ENCODE peak calls at places on chromosomes 2 and 18, in five cellular contexts. M is fibroblast of pulmonary artery, O is cardiac muscle cell, Q is T47D, R is RWPE1. V is an unnamed sample.

GRCh38 chr18:77482190-77482928 is 232.7 kb downstream of the GALR1 start:
- DNase-seq in M (no peak), O (no peak), Q (no peak), R (no peak), V (no peak)

GRCh38 chr2:64825831-64826496 is 163.2 kb upstream of the SLC1A4 start:
- DNase-seq in M (peak; percentile 12), O (no peak), Q (no peak), R (no peak), V (no peak)

GRCh38 chr2:189633392-189633811 is 27.9 kb upstream of the ASNSD1 start:
- DNase-seq in M (peak; percentile 59), O (peak; percentile 52), Q (no peak), R (no peak), V (no peak)

GRCh38 chr2:95009009-95009760 is 16.3 kb upstream of the MAL start:
- DNase-seq in M (no peak), O (no peak), Q (no peak), R (no peak), V (no peak)

GRCh38 chr2:168561991-168562390 is 105.9 kb downstream of the CERS6 start:
- DNase-seq in M (no peak), O (no peak), Q (no peak), R (no peak), V (no peak)

GRCh38 chr2:96685592-96686459 is 43.3 kb downstream of the FER1L5 start:
- DNase-seq in M (peak; percentile 39), O (peak; percentile 73), Q (no peak), R (no peak), V (peak; percentile 79)

GRCh38 chr2:46643951-46644350 is 164.6 kb downstream of the TMEM247 start:
- DNase-seq in M (no peak), O (no peak), Q (no peak), R (peak; percentile 57), V (no peak)

GRCh38 chr2:30665761-30666306 is 141.4 kb downstream of the CAPN13 start:
- DNase-seq in M (no peak), O (no peak), Q (no peak), R (no peak), V (no peak)

GRCh38 chr2:85811173-85811849 is 57.5 kb downstream of the ATOH8 start:
- DNase-seq in M (peak; percentile 44), O (peak; percentile 67), Q (no peak), R (no peak), V (no peak)

GRCh38 chr2:113707106-113707505 is 49.3 kb downstream of the SLC35F5 start:
- DNase-seq in M (peak; percentile 27), O (peak; percentile 29), Q (no peak), R (no peak), V (no peak)

GRCh38 chr2:144424559-144425240 is 95.2 kb downstream of the ZEB2 start:
- DNase-seq in M (no peak), O (no peak), Q (no peak), R (no peak), V (no peak)

GRCh38 chr2:186980117-186980442 is 131.1 kb upstream of the ZSWIM2 start:
- DNase-seq in M (no peak), O (no peak), Q (no peak), R (no peak), V (no peak)

GRCh38 chr2:232929303-232930123 is 59.4 kb downstream of the SNORC start:
- DNase-seq in M (no peak), O (no peak), Q (no peak), R (no peak), V (no peak)

GRCh38 chr2:31384351-31384750 is 30.2 kb downstream of the XDH start:
- DNase-seq in M (peak; percentile 83), O (peak; percentile 90), Q (no peak), R (peak; percentile 88), V (no peak)

GRCh38 chr18:41069166-41069565 is 885.9 kb upstream of the PIK3C3 start:
- DNase-seq in M (no peak), O (no peak), Q (no peak), R (no peak), V (no peak)

GRCh38 chr2:181546086-181546485 is 88.9 kb downstream of the ITGA4 start:
- DNase-seq in M (no peak), O (peak; percentile 3), Q (no peak), R (no peak), V (no peak)

GRCh38 chr2:46296840-46297545 is at the start of gene EPAS1:
- DNase-seq in M (peak; percentile 94), O (peak; percentile 96), Q (peak; percentile 95), R (peak; percentile 93), V (peak; percentile 91)

GRCh38 chr2:159998236-159998635 is 64.2 kb downstream of the PLA2R1 start:
- DNase-seq in M (no peak), O (peak; percentile 9), Q (no peak), R (no peak), V (no peak)

V was measured in BE2C.